ENCODE peak calls at places on chromosomes 5 and 9, in nine cellular contexts. E, X, D, Y, J, S, U, V and O are unnamed samples.

GRCh38 chr9:137715321-137715720 is 96.5 kb downstream of the EHMT1 start:
- DNase-seq in J (no peak), S (no peak), Y (no peak), E (no peak), D (no peak), U (no peak), X (no peak), V (no peak), O (no peak)

GRCh38 chr9:5626727-5627634 is 1.9 kb upstream of the RIC1 start:
- DNase-seq in J (peak), D (no peak), U (peak), X (peak), V (peak), E (peak), Y (peak), S (peak), O (no peak)

GRCh38 chr5:178667109-178667508 is 40.3 kb upstream of the CLK4 start:
- DNase-seq in Y (no peak), X (no peak), E (no peak), J (no peak), V (no peak), U (no peak), S (no peak), D (no peak), O (no peak)

GRCh38 chr5:167504276-167504675 is 787.2 kb upstream of the WWC1 start:
- DNase-seq in X (no peak), D (no peak), E (no peak), U (no peak), V (no peak), J (no peak), S (no peak), Y (no peak), O (no peak)

GRCh38 chr5:36985387-36985786 is 108.8 kb downstream of the NIPBL start:
- DNase-seq in E (no peak), J (no peak), D (no peak), U (no peak), S (peak), V (peak), Y (no peak), X (no peak), O (no peak)

GRCh38 chr5:112918679-112919078 is 3.3 kb downstream of the REEP5 start:
- DNase-seq in S (no peak), U (no peak), X (no peak), Y (no peak), D (no peak), E (no peak), J (no peak), V (no peak), O (no peak)

GRCh38 chr9:137968235-137968634 is 90.7 kb downstream of the CACNA1B start:
- DNase-seq in Y (no peak), V (no peak), U (no peak), D (no peak), J (no peak), E (no peak), X (no peak), S (no peak), O (no peak)

GRCh38 chr5:179264641-179265528 is 80.4 kb downstream of the ADAMTS2 start:
- DNase-seq in V (no peak), Y (no peak), E (no peak), D (peak), S (no peak), X (no peak), U (no peak), J (no peak), O (no peak)

GRCh38 chr5:140413230-140413629 is 11.6 kb downstream of the ANKHD1 start:
- DNase-seq in X (no peak), Y (no peak), S (no peak), U (no peak), V (no peak), D (no peak), J (no peak), E (no peak), O (no peak)

GRCh38 chr5:81786509-81786908 is 35.6 kb upstream of the SSBP2 start:
- DNase-seq in E (no peak), D (no peak), Y (no peak), X (no peak), S (no peak), U (no peak), J (no peak), V (no peak), O (no peak)

GRCh38 chr5:151708126-151708525 is 21.4 kb upstream of the SPARC start:
- DNase-seq in S (no peak), V (peak), E (no peak), J (no peak), U (no peak), D (no peak), X (no peak), Y (no peak), O (no peak)

GRCh38 chr5:61053937-61054336 is 108.3 kb downstream of the SMIM15 start:
- DNase-seq in S (peak), U (peak), D (no peak), J (no peak), Y (no peak), E (no peak), X (no peak), V (peak), O (no peak)

GRCh38 chr9:131276107-131276888 is at the start of gene FAM78A:
- DNase-seq in S (no peak), V (no peak), Y (peak), U (no peak), X (peak), J (no peak), E (no peak), D (no peak), O (peak)

GRCh38 chr9:131837316-131837715 is 97.4 kb upstream of the RAPGEF1 start:
- DNase-seq in S (no peak), D (no peak), X (no peak), V (no peak), E (peak), Y (peak), J (no peak), U (no peak), O (peak)

GRCh38 chr5:73786043-73786831 is 160.2 kb downstream of the ARHGEF28 start:
- DNase-seq in S (no peak), J (no peak), E (no peak), V (no peak), D (no peak), X (no peak), U (no peak), Y (no peak), O (no peak)

GRCh38 chr9:132319421-132320110 is 35.2 kb downstream of the SETX start:
- DNase-seq in D (no peak), V (no peak), J (no peak), U (peak), X (no peak), E (no peak), S (peak), Y (no peak), O (no peak)

GRCh38 chr5:93226202-93226735 is 354.8 kb downstream of the NR2F1-AS1 start:
- DNase-seq in E (no peak), U (no peak), S (no peak), J (no peak), Y (no peak), X (no peak), D (no peak), V (peak), O (no peak)

GRCh38 chr9:19757745-19758144 is 31.1 kb downstream of the SLC24A2 start:
- DNase-seq in D (no peak), U (no peak), J (no peak), S (no peak), E (no peak), X (no peak), V (no peak), Y (no peak), O (no peak)

DNA sequence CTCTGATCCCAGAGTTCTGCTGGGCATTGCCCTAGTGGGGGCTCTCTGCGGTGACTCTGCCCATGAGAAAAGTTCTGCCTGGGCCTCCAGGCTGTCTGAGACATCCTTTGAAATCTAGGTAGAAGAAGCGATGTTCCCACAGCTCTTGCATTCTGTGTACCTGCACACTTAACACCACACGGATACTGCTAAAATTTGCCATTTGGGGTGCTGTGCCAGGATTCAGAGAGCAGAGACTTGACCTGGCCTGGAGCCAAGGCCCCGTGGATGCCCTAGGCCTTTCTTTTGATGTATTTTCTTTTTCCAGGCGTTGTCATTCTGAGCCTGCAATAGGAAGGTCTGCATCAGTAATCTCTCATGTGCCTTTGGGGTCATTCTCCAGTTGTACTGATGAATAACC is 89.3 kb upstream of the IL12B start:
- DNase-seq in X (no peak), S (no peak), Y (no peak), V (no peak), U (no peak), D (no peak), J (no peak), E (peak), O (no peak)
- TF ChIP-seq CTCF in X (no peak), S (no peak), Y (no peak), V (no peak), U (no peak), D (no peak), J (peak), E (peak), O (no peak)

DNA sequence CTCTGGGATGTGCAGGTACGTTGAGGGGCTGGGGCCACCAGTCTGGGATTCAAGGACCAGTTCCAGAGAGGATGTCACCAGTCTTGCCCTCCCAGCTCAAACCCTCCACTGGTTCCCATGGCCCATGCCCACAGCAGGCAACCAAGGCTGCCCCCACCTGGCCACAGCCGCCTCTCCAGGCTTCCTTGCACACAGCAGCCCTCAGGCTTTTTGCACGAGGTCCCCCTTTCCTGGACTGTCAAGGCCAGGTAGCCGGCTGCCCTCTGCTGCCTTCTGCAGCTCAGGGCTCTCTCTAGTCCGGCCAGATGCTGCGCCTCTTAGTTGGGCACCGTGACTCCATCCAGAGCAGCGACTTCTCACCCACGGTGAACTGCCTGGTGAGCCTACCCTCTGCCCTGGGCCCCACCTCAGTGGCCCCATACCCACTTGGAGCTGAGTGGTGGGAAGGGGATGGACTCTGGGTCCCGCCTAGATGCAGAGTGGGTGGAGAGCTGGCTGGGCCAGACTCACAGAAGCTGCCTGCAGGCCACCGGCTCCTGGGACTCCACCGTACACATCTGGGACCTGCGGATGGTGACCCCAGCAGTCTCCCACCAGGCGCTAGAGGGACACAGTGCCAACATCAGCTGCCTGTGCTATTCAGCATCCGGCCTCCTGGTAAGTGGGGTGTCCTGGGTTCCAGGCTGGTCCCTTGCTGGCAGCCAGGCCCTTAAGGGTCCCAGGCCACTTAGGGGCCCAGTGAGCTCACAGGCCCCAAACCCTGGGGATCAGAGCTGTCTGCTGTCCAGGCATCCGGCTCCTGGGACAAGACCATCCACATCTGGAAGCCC is 2.9 kb downstream of the WDR38 start:
- DNase-seq in U (no peak), S (no peak), Y (no peak), X (no peak), J (no peak), D (peak), V (peak), E (peak), O (peak)
- TF ChIP-seq CTCF in U (peak), S (no peak), Y (peak), X (peak), J (peak), D (no peak), V (peak), E (no peak), O (peak)

DNA sequence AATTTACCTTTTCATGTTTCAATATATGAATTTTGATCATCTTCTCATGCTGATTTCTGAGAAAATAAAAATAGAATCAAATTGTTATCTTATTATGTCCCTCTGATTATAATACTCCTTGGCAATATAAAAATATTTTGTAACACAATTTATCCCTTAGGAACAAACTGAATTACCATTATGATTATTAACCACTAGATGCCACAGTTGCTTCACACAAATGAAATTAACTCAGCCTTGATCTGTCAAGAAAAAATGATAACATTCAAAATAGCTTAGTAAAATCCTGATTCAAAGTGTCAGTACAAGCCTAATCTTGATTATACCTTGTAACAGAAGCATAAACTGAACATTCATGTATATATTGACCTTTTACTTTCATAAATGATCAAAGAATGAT is 4.8 kb upstream of the CHSY3 start:
- DNase-seq in S (no peak), E (no peak), J (peak), D (no peak), V (peak), Y (no peak), X (no peak), U (peak), O (no peak)
- TF ChIP-seq CTCF in S (peak), E (no peak), J (peak), D (peak), V (peak), Y (peak), X (no peak), U (peak), O (no peak)

DNA sequence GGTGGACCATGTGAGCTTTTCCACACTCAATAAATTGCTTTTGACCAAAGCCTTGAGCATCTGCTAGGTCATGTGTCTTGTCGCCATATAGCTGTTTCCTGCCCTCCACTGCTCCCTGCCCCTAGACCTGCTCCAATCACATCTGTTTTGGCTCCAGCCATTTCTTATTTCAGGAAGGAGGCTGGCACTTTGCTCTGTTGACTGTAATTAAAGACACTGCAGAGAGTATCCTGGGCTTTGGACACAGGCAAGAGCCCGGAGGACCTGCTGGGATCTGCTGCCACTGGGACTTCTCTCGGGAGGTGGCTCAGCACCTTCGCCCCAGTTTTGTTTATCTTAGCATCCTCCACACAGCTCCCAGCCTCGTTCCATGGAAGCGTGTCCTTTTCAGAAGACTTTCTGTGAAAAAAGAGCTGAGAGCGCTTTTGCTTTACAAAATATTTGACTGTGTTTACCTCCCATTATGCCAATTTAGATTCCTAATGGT is 153.2 kb downstream of the MED10 start:
- DNase-seq in E (no peak), X (no peak), V (no peak), U (no peak), Y (no peak), J (no peak), S (no peak), D (no peak), O (no peak)
- TF ChIP-seq CTCF in E (no peak), X (no peak), V (no peak), U (no peak), Y (no peak), J (no peak), S (no peak), D (no peak), O (no peak)

GRCh38 chr5:133348406-133348805 is 263.9 kb downstream of the FSTL4 start:
- DNase-seq in E (no peak), X (no peak), S (no peak), D (peak), U (no peak), J (no peak), V (no peak), Y (no peak), O (no peak)

GRCh38 chr5:133341915-133342710 is 270.2 kb downstream of the FSTL4 start:
- DNase-seq in S (no peak), X (no peak), J (no peak), D (peak), V (no peak), Y (no peak), U (no peak), E (no peak), O (peak)

GRCh38 chr5:133343196-133343595 is 269.1 kb downstream of the FSTL4 start:
- DNase-seq in V (no peak), E (no peak), U (no peak), Y (no peak), S (no peak), J (no peak), D (peak), X (no peak), O (no peak)

GRCh38 chr5:133344266-133344665 is 268.1 kb downstream of the FSTL4 start:
- DNase-seq in D (no peak), U (no peak), Y (no peak), E (no peak), V (no peak), S (no peak), X (no peak), J (no peak), O (no peak)

GRCh38 chr5:133347039-133347438 is 265.3 kb downstream of the FSTL4 start:
- DNase-seq in D (no peak), X (peak), E (peak), J (no peak), Y (no peak), S (no peak), U (no peak), V (no peak), O (no peak)
- TF ChIP-seq CTCF in D (no peak), X (peak), E (peak), J (no peak), Y (no peak), S (no peak), U (no peak), V (no peak), O (no peak)

GRCh38 chr5:141762790-141763368 is 80.8 kb upstream of the ARAP3 start:
- DNase-seq in X (peak), S (no peak), J (no peak), U (peak), E (no peak), Y (no peak), D (no peak), V (no peak), O (no peak)
- TF ChIP-seq CTCF in X (no peak), S (no peak), J (no peak), U (no peak), E (no peak), Y (peak), D (no peak), V (no peak), O (no peak)

DNA sequence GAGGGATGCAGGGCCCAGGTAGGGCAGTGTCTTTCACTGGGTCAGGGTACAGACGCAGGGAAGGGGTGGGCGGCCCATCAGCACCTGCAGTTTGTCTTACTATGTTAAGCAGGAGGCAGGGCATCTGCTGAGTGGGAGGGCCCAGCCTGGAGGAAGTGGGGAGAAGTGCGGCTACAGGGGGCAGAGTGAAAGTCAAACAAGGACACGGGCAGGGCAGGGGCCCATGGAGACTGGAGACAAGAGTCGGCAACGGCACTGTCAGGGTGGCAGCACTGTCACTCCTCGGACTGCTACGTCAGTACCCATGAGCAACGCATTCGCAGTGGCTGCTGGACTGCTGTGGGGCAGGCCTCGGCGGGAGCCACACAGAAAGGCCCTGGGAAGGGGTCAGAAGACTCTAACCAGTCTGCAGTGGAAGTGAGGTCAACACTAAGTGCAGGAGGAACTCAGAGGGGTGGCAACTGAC is 19.7 kb downstream of the CAMSAP1 start:
- DNase-seq in D (peak), X (peak), S (no peak), V (no peak), E (no peak), U (no peak), J (no peak), Y (peak), O (no peak)
- TF ChIP-seq CTCF in D (no peak), X (no peak), S (no peak), V (no peak), E (no peak), U (no peak), J (no peak), Y (no peak), O (no peak)